ENCODE peak calls at places on chromosomes 5 and 9, in ten cellular contexts. Z is OCI-LY7; T is SJCRH30; H is left ventricle myocardium inferior; O is PC-3; Y is CD8-positive, alpha-beta T cell; A is fibroblast of lung; G is ovary; W is IMR-90; U is Peyer's patch. D is an unnamed sample. For H3K36me3 and H3K4me1, the result is how much of the 10 kb centered on the place peaks cover.

GRCh38 chr5:175336781-175337180 is 107.2 kb downstream of the DRD1 start:
- DNase-seq in W (no peak), H (no peak), A (no peak), T (peak), U (no peak), G (no peak), Y (no peak), O (no peak), Z (no peak), D (no peak)

GRCh38 chr9:69970001-69970531 is 73.6 kb upstream of the MAMDC2 start:
- DNase-seq in W (no peak), A (no peak), O (no peak), Z (no peak), H (no peak), T (peak), Y (no peak), G (no peak), U (no peak), D (no peak)

GRCh38 chr9:10242255-10242654 is 370.5 kb downstream of the PTPRD start:
- DNase-seq in Z (no peak), W (no peak), U (no peak), Y (no peak), O (peak), H (no peak), T (no peak), G (no peak), A (no peak), D (no peak)

GRCh38 chr9:107360098-107360497 is 77.0 kb downstream of the RAD23B start:
- DNase-seq in A (no peak), H (no peak), U (no peak), Z (no peak), W (peak), G (no peak), Y (no peak), O (no peak), T (no peak), D (no peak)

GRCh38 chr5:181260720-181261319 is at the start of gene TRIM52:
- DNase-seq in H (peak), O (peak), T (peak), W (peak), Y (peak), U (peak), Z (peak), G (peak), A (peak), D (peak)

GRCh38 chr5:94422819-94423218 is 195.6 kb downstream of the KIAA0825 start:
- DNase-seq in W (peak), Y (no peak), Z (no peak), O (peak), A (peak), U (no peak), H (no peak), T (peak), G (no peak), D (no peak)

GRCh38 chr9:14271078-14271673 is 42.8 kb downstream of the NFIB start:
- DNase-seq in G (peak), Z (no peak), O (peak), U (peak), Y (no peak), W (peak), T (peak), A (peak), H (peak), D (peak)

GRCh38 chr5:141757402-141757801 is 75.4 kb upstream of the ARAP3 start:
- DNase-seq in W (peak), U (peak), T (peak), G (no peak), H (no peak), O (peak), A (peak), Y (no peak), Z (no peak), D (no peak)

GRCh38 chr5:151598984-151599383 is 7.9 kb upstream of the FAT2 start:
- DNase-seq in Z (no peak), U (no peak), A (no peak), G (no peak), Y (no peak), T (no peak), W (no peak), H (no peak), O (peak), D (no peak)

GRCh38 chr9:15149450-15149849 is 157.6 kb downstream of the TTC39B start:
- DNase-seq in H (no peak), Y (no peak), W (no peak), T (no peak), Z (no peak), O (no peak), G (no peak), A (no peak), U (no peak), D (no peak)

GRCh38 chr5:39194466-39195136 is 24.8 kb downstream of the FYB1 start:
- DNase-seq in H (no peak), Y (no peak), W (peak), G (no peak), Z (no peak), U (no peak), O (peak), T (no peak), A (peak), D (no peak)

GRCh38 chr5:159965031-159965837 is 43.7 kb upstream of the TTC1 start:
- DNase-seq in G (peak), Z (peak), A (peak), T (peak), H (peak), Y (peak), O (peak), W (peak), U (peak), D (peak)

GRCh38 chr5:156947933-156948332 is 15.1 kb downstream of the TIMD4 start:
- DNase-seq in Z (peak), G (no peak), U (no peak), A (no peak), H (no peak), W (no peak), O (no peak), Y (no peak), T (no peak), D (no peak)

GRCh38 chr9:12916037-12916436 is 141.2 kb downstream of the LURAP1L start:
- DNase-seq in G (no peak), Y (no peak), U (no peak), A (peak), T (peak), O (no peak), Z (no peak), W (peak), H (no peak), D (no peak)

GRCh38 chr5:143251175-143251574 is 152.3 kb downstream of the NR3C1 start:
- DNase-seq in O (no peak), T (no peak), Y (no peak), W (no peak), H (no peak), Z (no peak), U (no peak), G (no peak), A (no peak), D (no peak)

GRCh38 chr5:138640855-138641254 is 65.7 kb upstream of the HSPA9 start:
- DNase-seq in H (no peak), Y (no peak), U (no peak), Z (no peak), W (no peak), A (no peak), G (no peak), O (no peak), T (no peak), D (no peak)

GRCh38 chr9:34446468-34446891 is 11.9 kb downstream of the FAM219A start:
- DNase-seq in Y (no peak), G (no peak), W (peak), H (no peak), U (no peak), T (no peak), A (no peak), Z (no peak), O (no peak), D (no peak)

GRCh38 chr5:98771389-98772109 is 1.9 kb upstream of the RGMB start:
- DNase-seq in G (peak), Z (peak), Y (peak), T (peak), U (peak), O (peak), H (no peak), W (peak), A (peak), D (no peak)

GRCh38 chr5:178690208-178690607 is 40.3 kb downstream of the ZNF354A start:
- DNase-seq in H (no peak), Z (no peak), W (no peak), O (peak), U (no peak), T (no peak), G (no peak), A (no peak), Y (no peak), D (no peak)

GRCh38 chr9:8140557-8140956 is 341.0 kb upstream of the DMAC1 start:
- DNase-seq in U (no peak), W (no peak), T (no peak), G (no peak), H (no peak), Z (no peak), Y (no peak), A (no peak), O (no peak), D (no peak)

GRCh38 chr5:14707811-14708210 is 43.3 kb downstream of the OTULIN start:
- DNase-seq in H (no peak), T (no peak), U (no peak), O (no peak), A (no peak), W (no peak), Y (no peak), G (no peak), Z (no peak), D (no peak)

GRCh38 chr5:80739057-80739456 is 84.3 kb upstream of the DHFR start:
- DNase-seq in T (no peak), G (no peak), Y (no peak), W (no peak), A (no peak), O (no peak), Z (no peak), H (no peak), U (no peak), D (no peak)

GRCh38 chr5:176748967-176749935 is 61.1 kb upstream of the UNC5A start:
- DNase-seq in T (no peak), W (no peak), G (no peak), Z (no peak), H (no peak), A (no peak), O (no peak), U (peak), Y (no peak), D (no peak)

GRCh38 chr9:107536462-107536861 is 46.9 kb upstream of the KLF4 start:
- DNase-seq in H (no peak), T (no peak), Z (no peak), Y (no peak), A (no peak), O (no peak), G (no peak), U (no peak), W (no peak), D (no peak)

GRCh38 chr9:123927625-123928308 is 2.2 kb downstream of the DENND1A start:
- DNase-seq in A (peak), Z (peak), H (no peak), W (peak), T (no peak), G (no peak), Y (no peak), U (peak), O (peak), D (no peak)

DNA sequence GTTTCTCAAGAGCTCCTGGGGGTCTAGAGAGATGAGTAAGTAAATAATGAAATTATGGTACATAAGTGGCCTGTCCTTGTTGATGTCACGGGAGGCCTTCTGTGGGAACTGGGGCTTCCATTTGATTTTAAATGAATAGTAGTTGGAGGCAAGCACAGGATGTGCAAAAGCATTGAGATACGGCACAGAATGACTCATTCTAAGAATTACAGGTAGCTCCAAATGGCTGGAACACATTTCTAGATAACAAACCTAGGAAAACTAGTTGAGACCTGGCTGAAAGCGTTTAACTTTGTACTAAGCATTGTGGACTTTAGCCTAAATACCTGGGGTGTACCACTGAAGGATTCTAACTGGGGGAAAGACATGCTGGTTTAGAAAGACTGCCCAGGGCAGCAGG is 9.4 kb downstream of the SKP2 start:
- DNase-seq in W (no peak), U (no peak), Y (no peak), Z (no peak), T (no peak), H (no peak), G (no peak), O (no peak), A (no peak), D (no peak)
- H3K36me3 ChIP-seq in W (half or more), U (under half), Y (under half), Z (half or more), T (half or more), H (half or more), G (under half), O (half or more), A (under half), D (half or more)

GRCh38 chr5:74633710-74634109 is 6.8 kb downstream of the ENC1 start:
- DNase-seq in H (no peak), O (no peak), Z (no peak), Y (no peak), A (no peak), W (no peak), T (peak), U (no peak), G (no peak), D (no peak)

GRCh38 chr5:74638776-74639537 is 1.6 kb downstream of the ENC1 start:
- DNase-seq in Z (peak), T (peak), Y (no peak), W (peak), U (no peak), H (no peak), G (no peak), A (peak), O (peak), D (no peak)

GRCh38 chr5:74636149-74636548 is 4.4 kb downstream of the ENC1 start:
- DNase-seq in Z (no peak), U (no peak), O (no peak), T (no peak), Y (no peak), H (no peak), A (no peak), W (no peak), G (no peak), D (no peak)

GRCh38 chr5:74634611-74635286 is 5.8 kb downstream of the ENC1 start:
- DNase-seq in W (no peak), U (no peak), H (no peak), Z (no peak), A (no peak), O (no peak), T (peak), G (no peak), Y (no peak), D (no peak)

GRCh38 chr5:74636552-74636951 is 4.0 kb downstream of the ENC1 start:
- DNase-seq in T (no peak), W (no peak), A (no peak), H (no peak), Y (no peak), O (peak), G (no peak), U (no peak), Z (no peak), D (no peak)
- H3K4me1 ChIP-seq in T (half or more), W (under half), A (under half), H (half or more), Y (under half), O (half or more), G (under half), U (under half), Z (under half), D (under half)

DNA sequence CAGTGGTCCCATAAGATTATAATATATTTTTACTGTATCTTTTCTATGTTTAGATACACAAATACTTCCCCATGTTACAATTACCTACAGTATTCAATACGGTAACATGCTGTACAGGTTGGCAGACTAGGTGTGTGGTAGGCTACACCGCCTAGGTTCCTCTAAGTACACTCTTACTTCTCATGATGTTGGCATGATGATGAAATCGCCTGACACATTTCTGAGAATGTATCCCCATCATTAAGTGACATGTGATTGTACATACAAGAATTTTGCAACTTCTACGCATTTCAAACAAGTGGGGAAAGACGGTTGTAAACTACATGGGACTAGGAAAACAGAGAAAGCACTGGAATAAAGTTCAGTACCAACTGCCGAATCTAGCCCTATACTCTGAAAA is 53.3 kb downstream of the SETX start:
- DNase-seq in W (no peak), U (no peak), T (no peak), Y (no peak), G (no peak), O (no peak), Z (no peak), H (no peak), A (peak), D (no peak)
- H3K36me3 ChIP-seq in W (under half), U (half or more), T (half or more), Y (under half), G (under half), O (under half), Z (half or more), H (half or more), A (under half), D (half or more)

GRCh38 chr5:984774-985173 is 23.8 kb upstream of the NKD2 start:
- DNase-seq in O (no peak), U (no peak), G (no peak), W (no peak), Z (no peak), T (no peak), A (no peak), Y (no peak), H (no peak), D (no peak)

GRCh38 chr5:991472-992267 is 16.9 kb upstream of the NKD2 start:
- DNase-seq in W (no peak), Y (no peak), O (no peak), T (no peak), A (no peak), Z (no peak), G (no peak), U (no peak), H (no peak), D (peak)

GRCh38 chr5:987761-988160 is 20.8 kb upstream of the NKD2 start:
- DNase-seq in T (no peak), H (no peak), Z (no peak), G (no peak), U (no peak), Y (no peak), O (no peak), A (no peak), W (no peak), D (no peak)

GRCh38 chr5:989961-990530 is 18.6 kb upstream of the NKD2 start:
- DNase-seq in G (no peak), W (no peak), Z (no peak), Y (no peak), A (no peak), O (peak), U (peak), T (no peak), H (peak), D (peak)

DNA sequence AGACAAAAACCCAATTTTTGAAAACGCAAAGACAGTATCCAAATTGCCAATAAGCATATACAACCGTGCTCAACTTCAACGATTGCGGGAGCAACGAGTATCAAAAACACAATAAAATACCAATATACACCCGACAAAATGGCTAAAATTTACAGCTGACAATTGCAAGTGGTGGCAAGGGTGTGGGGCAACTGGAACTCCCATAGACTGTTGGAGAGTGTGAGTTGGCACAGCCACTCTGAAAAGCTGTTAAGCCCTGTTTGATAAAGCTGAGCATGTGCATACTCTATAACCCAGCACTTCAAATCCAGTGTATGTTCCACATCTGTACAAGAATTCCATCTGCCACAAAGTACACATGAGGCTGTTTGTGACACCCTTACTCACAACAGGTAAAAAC is 20.3 kb upstream of the NKD2 start:
- DNase-seq in Y (no peak), G (no peak), Z (no peak), U (no peak), O (no peak), H (no peak), A (no peak), T (no peak), W (no peak), D (no peak)
- H3K4me1 ChIP-seq in Y (under half), G (under half), Z (under half), U (under half), O (under half), H (under half), A (under half), T (under half), W (under half), D (under half)

GRCh38 chr5:34915139-34915855 is at the start of the genes BRIX1 and RAD1:
- DNase-seq in W (peak), U (peak), Y (peak), T (peak), H (peak), O (peak), Z (peak), G (peak), A (peak), D (peak)

GRCh38 chr5:34916518-34916917 is 1.0 kb downstream of the BRIX1 start:
- DNase-seq in A (no peak), Y (no peak), W (no peak), H (no peak), O (no peak), T (no peak), G (no peak), Z (peak), U (no peak), D (no peak)

GRCh38 chr5:34918025-34918424 is 2.5 kb downstream of the BRIX1 start:
- DNase-seq in H (no peak), Z (peak), A (no peak), T (no peak), U (no peak), W (no peak), Y (no peak), G (no peak), O (no peak), D (no peak)

GRCh38 chr5:34915856-34916192 is 313 bp downstream of the BRIX1 start:
- DNase-seq in H (no peak), A (no peak), U (no peak), O (no peak), Y (no peak), T (no peak), G (no peak), Z (peak), W (no peak), D (no peak)

DNA sequence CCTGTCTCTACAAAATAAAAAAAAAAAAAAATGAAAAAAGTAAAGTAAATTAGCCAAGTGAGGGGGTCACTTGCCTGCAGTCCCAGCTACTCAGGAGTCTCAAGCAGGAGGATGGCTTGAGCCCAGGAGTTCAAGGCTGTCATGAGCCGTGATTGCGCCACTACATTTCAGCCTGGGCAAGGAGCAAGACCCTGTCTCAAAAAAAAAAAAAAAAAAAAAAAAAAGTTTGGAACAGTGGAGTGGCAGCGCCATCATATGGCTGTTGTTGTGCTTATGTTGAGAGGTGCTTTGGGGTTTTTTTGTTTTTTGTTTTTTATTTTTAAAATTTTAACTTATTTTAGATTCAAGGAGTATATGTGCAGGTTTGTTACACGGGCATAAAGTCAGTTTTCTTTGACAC is 3.6 kb downstream of the BRIX1 start:
- DNase-seq in U (no peak), Y (no peak), Z (no peak), H (no peak), W (no peak), G (no peak), A (no peak), T (no peak), O (no peak), D (no peak)
- H3K36me3 ChIP-seq in U (under half), Y (under half), Z (half or more), H (under half), W (under half), G (under half), A (under half), T (half or more), O (under half), D (under half)

GRCh38 chr9:19665146-19665863 is 123.5 kb downstream of the SLC24A2 start:
- DNase-seq in T (no peak), U (no peak), H (no peak), Z (no peak), A (no peak), O (no peak), Y (no peak), W (no peak), G (no peak), D (no peak)
- H3K4me1 ChIP-seq in T (under half), U (under half), H (under half), Z (under half), A (under half), O (under half), Y (under half), W (under half), G (under half), D (under half)